ENCODE peak calls at places on chromosomes 6 and 20, in seven cellular contexts. X is heart right ventricle, W is fibroblast of lung, H is uterus, T is ascending aorta, G is tibial nerve, Q is left ventricle myocardium inferior. I is an unnamed sample. For H3K9me3, the result is how much of the 10 kb centered on the place peaks cover.

GRCh38 chr20:24522452-24523330 is 53.3 kb downstream of the SYNDIG1 start:
- DNase-seq in X (no peak), W (no peak), H (no peak), T (no peak), G (no peak), Q (no peak), I (no peak)

GRCh38 chr20:32195581-32195980 is 12.0 kb downstream of the PLAGL2 start:
- DNase-seq in X (no peak), W (no peak), H (no peak), T (no peak), G (no peak), Q (no peak), I (no peak)

GRCh38 chr20:45044084-45044573 is 56.8 kb downstream of the KCNS1 start:
- DNase-seq in X (no peak), W (peak), H (no peak), T (no peak), G (no peak), Q (no peak), I (no peak)

GRCh38 chr6:156720739-156721714 is 56.2 kb upstream of the ARID1B start:
- DNase-seq in X (no peak), W (no peak), H (no peak), T (no peak), G (no peak), Q (no peak), I (no peak)

GRCh38 chr20:62230276-62230675 is 8.0 kb upstream of the OSBPL2 start:
- DNase-seq in X (no peak), W (no peak), H (no peak), T (no peak), G (no peak), Q (no peak), I (no peak)

GRCh38 chr6:16769986-16770376 is 8.7 kb upstream of the ATXN1 start:
- DNase-seq in X (no peak), W (peak), H (no peak), T (no peak), G (no peak), Q (no peak), I (no peak)

GRCh38 chr6:67252663-67253062 is 1382.4 kb upstream of the ADGRB3 start:
- DNase-seq in X (no peak), W (no peak), H (no peak), T (no peak), G (no peak), Q (no peak), I (no peak)

GRCh38 chr20:17854307-17854903 is 114.2 kb downstream of the SNX5 start:
- DNase-seq in X (peak), W (peak), H (no peak), T (no peak), G (no peak), Q (peak), I (no peak)

GRCh38 chr20:49046087-49046900 is at the start of gene CSE1L:
- DNase-seq in X (peak), W (peak), H (peak), T (peak), G (peak), Q (peak), I (peak)
- H3K27ac ChIP-seq in X (peak), W (peak), H (peak), T (peak), G (peak), Q (peak), I (peak)

GRCh38 chr6:87257565-87257964 is 64.8 kb upstream of the SMIM8 start:
- DNase-seq in X (no peak), W (no peak), H (no peak), T (no peak), G (no peak), Q (no peak), I (no peak)

GRCh38 chr6:87261534-87261933 is 60.9 kb upstream of the SMIM8 start:
- DNase-seq in X (no peak), W (no peak), H (no peak), T (no peak), G (no peak), Q (no peak), I (no peak)

GRCh38 chr6:87257046-87257445 is 65.3 kb upstream of the SMIM8 start:
- DNase-seq in X (no peak), W (no peak), H (no peak), T (no peak), G (no peak), Q (no peak), I (no peak)

GRCh38 chr6:87259791-87260190 is 62.6 kb upstream of the SMIM8 start:
- DNase-seq in X (no peak), W (no peak), H (no peak), T (no peak), G (no peak), Q (no peak), I (no peak)

GRCh38 chr6:87257975-87258374 is 64.4 kb upstream of the SMIM8 start:
- DNase-seq in X (no peak), W (no peak), H (no peak), T (no peak), G (no peak), Q (no peak), I (no peak)
- H3K9me3 ChIP-seq in X (under half), W (under half), H (under half), T (under half), G (under half), Q (under half), I (under half)

GRCh38 chr6:6588924-6589696 is 590 bp downstream of the LY86 start:
- DNase-seq in X (no peak), W (no peak), H (no peak), T (no peak), G (no peak), Q (no peak), I (no peak)
- H3K27ac ChIP-seq in X (peak), W (no peak), H (no peak), T (no peak), G (peak), Q (peak), I (no peak)

GRCh38 chr6:165082631-165083030 is 226.8 kb downstream of the C6orf118 start:
- DNase-seq in X (no peak), W (no peak), H (no peak), T (no peak), G (no peak), Q (no peak), I (no peak)
- H3K9me3 ChIP-seq in X (under half), W (under half), H (under half), T (under half), G (under half), Q (under half), I (under half)

GRCh38 chr6:131807321-131807643 is 538 bp upstream of the ENPP1 start:
- DNase-seq in X (no peak), W (no peak), H (no peak), T (no peak), G (no peak), Q (no peak), I (no peak)
- H3K27ac ChIP-seq in X (peak), W (no peak), H (peak), T (peak), G (peak), Q (peak), I (peak)

GRCh38 chr20:56014998-56015397 is 9.7 kb upstream of the CBLN4 start:
- DNase-seq in X (no peak), W (no peak), H (no peak), T (no peak), G (no peak), Q (no peak), I (no peak)
- H3K9me3 ChIP-seq in X (under half), W (under half), H (under half), T (under half), G (under half), Q (under half), I (under half)